ENCODE peak calls at places on chromosome 1, in four cellular contexts. J is HepG2, N is K562, G is SK-N-SH. U is an unnamed sample.

GRCh38 chr1:91751281-91751680 is 134.7 kb downstream of the TGFBR3 start:
- DNase-seq in J (no peak), N (no peak), G (no peak), U (no peak)

GRCh38 chr1:67130673-67131072 is 4.1 kb downstream of the C1orf141 start:
- DNase-seq in J (no peak), N (no peak), G (no peak), U (no peak)

GRCh38 chr1:153791856-153792253 is 16.6 kb downstream of the SLC27A3 start:
- DNase-seq in J (no peak), N (no peak), G (no peak), U (no peak)

GRCh38 chr1:211287218-211287617 is 28.1 kb downstream of the RCOR3 start:
- DNase-seq in J (no peak), N (no peak), G (no peak), U (no peak)

GRCh38 chr1:213820362-213821149 is 167.2 kb upstream of the PROX1 start:
- DNase-seq in J (peak; percentile 52), N (no peak), G (no peak), U (no peak)

GRCh38 chr1:85339089-85339488 is 62.7 kb upstream of the BCL10 start:
- DNase-seq in J (peak; percentile 42), N (no peak), G (no peak), U (no peak)

GRCh38 chr1:961132-961652 is 808 bp downstream of the KLHL17 start:
- DNase-seq in J (no peak), N (peak; percentile 77), G (peak; percentile 77), U (peak; percentile 46)

GRCh38 chr1:86852737-86853408 is 61.1 kb downstream of the SELENOF start:
- DNase-seq in J (peak; percentile 59), N (no peak), G (no peak), U (no peak)

GRCh38 chr1:184283999-184284398 is 102.8 kb upstream of the C1orf21 start:
- DNase-seq in J (no peak), N (no peak), G (no peak), U (no peak)

GRCh38 chr1:14517813-14518180 is 80.7 kb upstream of the KAZN start:
- DNase-seq in J (no peak), N (no peak), G (no peak), U (no peak)

GRCh38 chr1:186899977-186900376 is 71.2 kb downstream of the PLA2G4A start:
- DNase-seq in J (no peak), N (no peak), G (no peak), U (no peak)

GRCh38 chr1:119679223-119679622 is 31.2 kb upstream of the ZNF697 start:
- DNase-seq in J (no peak), N (no peak), G (no peak), U (no peak)

GRCh38 chr1:60984066-60984799 is 98.1 kb upstream of the NFIA start:
- DNase-seq in J (no peak), N (no peak), G (no peak), U (no peak)

GRCh38 chr1:207034208-207034607 is 1.7 kb upstream of the C1orf116 start:
- DNase-seq in J (no peak), N (peak; percentile 54), G (no peak), U (no peak)

GRCh38 chr1:35180776-35181374 is 12.1 kb downstream of the SFPQ start:
- DNase-seq in J (no peak), N (no peak), G (no peak), U (no peak)

GRCh38 chr1:89475269-89475668 is 49.4 kb upstream of the LRRC8B start:
- DNase-seq in J (no peak), N (no peak), G (no peak), U (no peak)

GRCh38 chr1:172837816-172838680 is 179.1 kb downstream of the FASLG start:
- DNase-seq in J (no peak), N (no peak), G (no peak), U (no peak)

GRCh38 chr1:45750298-45751038 is at the start of gene IPP:
- DNase-seq in J (peak; percentile 95), N (peak; percentile 99), G (peak; percentile 99), U (peak; percentile 98)

GRCh38 chr1:45753248-45754037 is 3.0 kb upstream of the IPP start:
- DNase-seq in J (no peak), N (no peak), G (no peak), U (no peak)

GRCh38 chr1:45752441-45753052 is 2.1 kb upstream of the IPP start:
- DNase-seq in J (peak; percentile 82), N (no peak), G (no peak), U (no peak)

GRCh38 chr1:45755697-45756096 is 5.2 kb upstream of the IPP start:
- DNase-seq in J (no peak), N (no peak), G (no peak), U (no peak)

GRCh38 chr1:45752014-45752413 is 1.6 kb upstream of the IPP start:
- DNase-seq in J (no peak), N (no peak), G (no peak), U (no peak)
- TF ChIP-seq FOXM1 in J (no peak), N (no peak), G (no peak), U (no peak)

GRCh38 chr1:43327549-43328292 is 9.9 kb upstream of the MPL start:
- DNase-seq in J (no peak), N (no peak), G (no peak), U (no peak)
- TF ChIP-seq FOXM1 in J (no peak), N (no peak), G (no peak), U (no peak)

GRCh38 chr1:2135425-2135824 is 59.1 kb downstream of the FAAP20 start:
- DNase-seq in J (peak; percentile 58), N (no peak), G (peak; percentile 69), U (no peak)
- TF ChIP-seq FOXM1 in J (no peak), N (no peak), G (no peak), U (no peak)

GRCh38 chr1:30670195-30671060 is 53.0 kb downstream of the MATN1 start:
- DNase-seq in J (no peak), N (no peak), G (no peak), U (no peak)
- TF ChIP-seq FOXM1 in J (no peak), N (no peak), G (no peak), U (no peak)

GRCh38 chr1:177103005-177103404 is 61.5 kb downstream of the ASTN1 start:
- DNase-seq in J (no peak), N (no peak), G (no peak), U (no peak)

GRCh38 chr1:177106614-177107365 is 57.7 kb downstream of the ASTN1 start:
- DNase-seq in J (no peak), N (no peak), G (no peak), U (no peak)
- TF ChIP-seq FOXM1 in J (no peak), N (no peak), G (no peak), U (no peak)

GRCh38 chr1:95506736-95507404 is 272.9 kb downstream of the RWDD3 start:
- DNase-seq in J (no peak), N (no peak), G (peak; percentile 4), U (no peak)
- TF ChIP-seq FOXM1 in J (no peak), N (no peak), G (no peak), U (no peak)